ENCODE peak calls at places on chromosomes 3 and 15, in seven cellular contexts. O, H, B, M, P, A and D are unnamed samples.

GRCh38 chr3:146637871-146638270 is 32.7 kb upstream of the PLSCR5 start:
- DNase-seq in P (no peak), B (no peak), O (no peak), M (no peak), H (no peak), A (no peak), D (no peak)

GRCh38 chr3:46705751-46706572 is 4.8 kb downstream of the TMIE start:
- DNase-seq in B (no peak), H (peak; percentile 10), M (peak; percentile 14), P (no peak), A (peak; percentile 47), O (no peak), D (no peak)

GRCh38 chr15:44096596-44096995 is 98.5 kb downstream of the FRMD5 start:
- DNase-seq in B (no peak), M (no peak), A (no peak), O (no peak), H (no peak), P (no peak), D (no peak)

GRCh38 chr15:75130597-75131268 is 70.9 kb upstream of the C15orf39 start:
- DNase-seq in P (no peak), M (peak; percentile 24), H (no peak), B (no peak), A (no peak), O (no peak), D (no peak)

GRCh38 chr15:83323296-83323711 is 38.8 kb upstream of the BNC1 start:
- DNase-seq in A (no peak), O (no peak), P (no peak), M (no peak), H (no peak), B (no peak), D (no peak)

GRCh38 chr15:39878401-39878775 is 41.7 kb downstream of the GPR176 start:
- DNase-seq in H (no peak), P (no peak), M (no peak), O (no peak), A (no peak), B (no peak), D (no peak)

GRCh38 chr3:156997351-156997750 is 162.6 kb downstream of the CCNL1 start:
- DNase-seq in M (no peak), A (no peak), O (no peak), H (no peak), P (no peak), B (no peak), D (no peak)

GRCh38 chr15:34648335-34648631 is 64.8 kb upstream of the GOLGA8B start:
- DNase-seq in H (no peak), O (no peak), A (no peak), B (no peak), P (no peak), M (no peak), D (no peak)

GRCh38 chr3:87206070-87206469 is 21.0 kb upstream of the CHMP2B start:
- DNase-seq in P (no peak), B (no peak), M (no peak), O (no peak), A (no peak), H (no peak), D (no peak)